ENCODE peak calls at places on chromosomes 3 and 15, in six cellular contexts. G is smooth muscle cell of the brain vasculature, W is HEK293T, E is foreskin keratinocyte, I is lung microvascular endothelial cell, S is transverse colon. L is an unnamed sample.

GRCh38 chr3:79257811-79258210 is 510.0 kb downstream of the ROBO1 start:
- DNase-seq in S (no peak), E (no peak), I (no peak), W (no peak), G (no peak), L (no peak)

GRCh38 chr3:123684636-123685035 is 99.8 kb upstream of the HACD2 start:
- DNase-seq in S (no peak), G (no peak), W (no peak), E (no peak), I (no peak), L (no peak)

GRCh38 chr3:197394464-197395321 is 96.3 kb upstream of the DLG1 start:
- DNase-seq in I (peak), S (no peak), G (peak), E (peak), W (no peak), L (peak)

GRCh38 chr15:41465822-41466421 is 27.8 kb upstream of the ITPKA start:
- DNase-seq in S (no peak), I (peak), E (no peak), G (peak), W (peak), L (no peak)

GRCh38 chr3:122665226-122665786 is 15.3 kb upstream of the PARP14 start:
- DNase-seq in I (no peak), S (no peak), E (no peak), W (no peak), G (no peak), L (no peak)

GRCh38 chr15:59329570-59330350 is 42.9 kb downstream of the MYO1E start:
- DNase-seq in W (no peak), S (no peak), I (no peak), G (no peak), E (no peak), L (no peak)

GRCh38 chr15:101309436-101310162 is 14.6 kb upstream of the SNRPA1 start:
- DNase-seq in E (no peak), I (no peak), W (no peak), G (no peak), S (peak), L (no peak)

GRCh38 chr15:85541744-85542143 is 161.3 kb downstream of the AKAP13 start:
- DNase-seq in I (no peak), W (no peak), G (no peak), E (no peak), S (no peak), L (no peak)

GRCh38 chr3:120568624-120569023 is 27.5 kb upstream of the NDUFB4 start:
- DNase-seq in G (no peak), W (no peak), I (peak), S (no peak), E (peak), L (peak)

GRCh38 chr15:61794276-61794675 is 266.0 kb downstream of the VPS13C start:
- DNase-seq in I (no peak), E (no peak), W (no peak), G (no peak), S (no peak), L (no peak)

GRCh38 chr3:39937315-39937714 is 127.9 kb downstream of the MYRIP start:
- DNase-seq in S (no peak), W (no peak), E (no peak), G (no peak), I (no peak), L (no peak)

GRCh38 chr3:36309092-36309491 is 71.2 kb upstream of the STAC start:
- DNase-seq in S (no peak), E (no peak), I (no peak), G (no peak), W (no peak), L (no peak)

L was measured in epithelial cell of prostate.